ENCODE peak calls at places on chromosomes 12 and 14, in seven cellular contexts. K, P, M, I, H, J and Y are unnamed samples.

GRCh38 chr14:77760381-77761204 is at the start of gene SNW1:
- DNase-seq in K (peak; percentile 91), P (peak; percentile 61), M (peak; percentile 97), I (peak; percentile 87), H (peak; percentile 86), J (no peak), Y (peak; percentile 100)

GRCh38 chr12:57370696-57371095 is 60.1 kb downstream of the R3HDM2 start:
- DNase-seq in K (no peak), P (no peak), M (no peak), I (no peak), H (no peak), J (no peak), Y (no peak)

GRCh38 chr12:6471992-6472366 is 1.5 kb upstream of the VAMP1 start:
- DNase-seq in K (no peak), P (no peak), M (no peak), I (peak; percentile 49), H (no peak), J (no peak), Y (no peak)

GRCh38 chr12:16076553-16076952 is 165.4 kb downstream of the DERA start:
- DNase-seq in K (peak; percentile 44), P (peak; percentile 12), M (peak; percentile 66), I (peak; percentile 38), H (peak; percentile 58), J (no peak), Y (peak; percentile 80)

GRCh38 chr12:6868211-6869048 is 1.1 kb downstream of the TPI1 start:
- DNase-seq in K (no peak), P (no peak), M (no peak), I (no peak), H (no peak), J (no peak), Y (peak; percentile 55)

GRCh38 chr14:75277000-75277795 is 1.4 kb upstream of the FOS start:
- DNase-seq in K (peak; percentile 66), P (peak; percentile 89), M (peak; percentile 74), I (peak; percentile 88), H (peak; percentile 33), J (no peak), Y (peak; percentile 54)

GRCh38 chr12:124529595-124530276 is 37.7 kb downstream of the NCOR2 start:
- DNase-seq in K (no peak), P (no peak), M (no peak), I (no peak), H (peak; percentile 6), J (no peak), Y (no peak)

GRCh38 chr14:76719664-76720063 is 41.6 kb upstream of the VASH1 start:
- DNase-seq in K (no peak), P (no peak), M (no peak), I (no peak), H (no peak), J (no peak), Y (no peak)

GRCh38 chr12:96263449-96263902 is 69.3 kb downstream of the ELK3 start:
- DNase-seq in K (peak; percentile 90), P (peak; percentile 40), M (no peak), I (no peak), H (no peak), J (no peak), Y (no peak)

GRCh38 chr14:55077691-55078151 is 26.3 kb downstream of the MAPK1IP1L start:
- DNase-seq in K (peak; percentile 62), P (no peak), M (no peak), I (peak; percentile 93), H (no peak), J (peak; percentile 95), Y (no peak)

GRCh38 chr12:3977621-3978020 is 104.4 kb upstream of the PARP11 start:
- DNase-seq in K (no peak), P (no peak), M (no peak), I (no peak), H (no peak), J (no peak), Y (no peak)

GRCh38 chr12:125561-125960 is 59.0 kb downstream of the IQSEC3 start:
- DNase-seq in K (no peak), P (no peak), M (no peak), I (no peak), H (no peak), J (no peak), Y (no peak)

GRCh38 chr12:132356686-132357622 is 27.6 kb upstream of the GALNT9 start:
- DNase-seq in K (no peak), P (peak; percentile 50), M (peak; percentile 85), I (peak; percentile 29), H (no peak), J (no peak), Y (no peak)

GRCh38 chr14:102218688-102219087 is 79.0 kb downstream of the WDR20 start:
- DNase-seq in K (no peak), P (no peak), M (no peak), I (no peak), H (no peak), J (no peak), Y (no peak)

GRCh38 chr12:15842106-15842505 is 40.1 kb upstream of the STRAP start:
- DNase-seq in K (no peak), P (peak; percentile 86), M (peak; percentile 56), I (peak; percentile 47), H (no peak), J (no peak), Y (no peak)

GRCh38 chr14:85317491-85318021 is 212.4 kb upstream of the FLRT2 start:
- DNase-seq in K (no peak), P (no peak), M (peak; percentile 6), I (peak; percentile 51), H (no peak), J (no peak), Y (no peak)

GRCh38 chr14:90274808-90275454 is 18.6 kb downstream of the PSMC1 start:
- DNase-seq in K (no peak), P (peak; percentile 37), M (no peak), I (peak; percentile 69), H (no peak), J (no peak), Y (no peak)

GRCh38 chr14:94128216-94128839 is 1.1 kb downstream of the IFI27L2 start:
- DNase-seq in K (no peak), P (no peak), M (no peak), I (no peak), H (no peak), J (no peak), Y (no peak)

GRCh38 chr12:94099191-94099983 is 49.0 kb upstream of the PLXNC1 start:
- DNase-seq in K (no peak), P (peak; percentile 62), M (peak; percentile 92), I (peak; percentile 5), H (no peak), J (no peak), Y (no peak)

GRCh38 chr12:29681370-29681769 is 102.4 kb downstream of the TMTC1 start:
- DNase-seq in K (no peak), P (no peak), M (no peak), I (no peak), H (peak; percentile 58), J (no peak), Y (no peak)

GRCh38 chr14:57362356-57362755 is 28.0 kb upstream of the NAA30 start:
- DNase-seq in K (peak; percentile 42), P (no peak), M (peak; percentile 45), I (no peak), H (no peak), J (no peak), Y (no peak)
- H3K4me2 ChIP-seq in K (peak overlapping the region; percentile 27), P (no peak overlapping the region), M (no peak overlapping the region), I (no peak overlapping the region), H (no peak overlapping the region), J (no peak overlapping the region), Y (no peak overlapping the region)

GRCh38 chr14:42193426-42193766 is 586.7 kb downstream of the LRFN5 start:
- DNase-seq in K (no peak), P (no peak), M (no peak), I (no peak), H (no peak), J (no peak), Y (no peak)
- H3K9ac ChIP-seq in K (no peak overlapping the region), P (no peak overlapping the region), M (peak overlapping the region; percentile 70), I (no peak overlapping the region), H (no peak overlapping the region), J (no peak overlapping the region), Y (no peak overlapping the region)

DNA sequence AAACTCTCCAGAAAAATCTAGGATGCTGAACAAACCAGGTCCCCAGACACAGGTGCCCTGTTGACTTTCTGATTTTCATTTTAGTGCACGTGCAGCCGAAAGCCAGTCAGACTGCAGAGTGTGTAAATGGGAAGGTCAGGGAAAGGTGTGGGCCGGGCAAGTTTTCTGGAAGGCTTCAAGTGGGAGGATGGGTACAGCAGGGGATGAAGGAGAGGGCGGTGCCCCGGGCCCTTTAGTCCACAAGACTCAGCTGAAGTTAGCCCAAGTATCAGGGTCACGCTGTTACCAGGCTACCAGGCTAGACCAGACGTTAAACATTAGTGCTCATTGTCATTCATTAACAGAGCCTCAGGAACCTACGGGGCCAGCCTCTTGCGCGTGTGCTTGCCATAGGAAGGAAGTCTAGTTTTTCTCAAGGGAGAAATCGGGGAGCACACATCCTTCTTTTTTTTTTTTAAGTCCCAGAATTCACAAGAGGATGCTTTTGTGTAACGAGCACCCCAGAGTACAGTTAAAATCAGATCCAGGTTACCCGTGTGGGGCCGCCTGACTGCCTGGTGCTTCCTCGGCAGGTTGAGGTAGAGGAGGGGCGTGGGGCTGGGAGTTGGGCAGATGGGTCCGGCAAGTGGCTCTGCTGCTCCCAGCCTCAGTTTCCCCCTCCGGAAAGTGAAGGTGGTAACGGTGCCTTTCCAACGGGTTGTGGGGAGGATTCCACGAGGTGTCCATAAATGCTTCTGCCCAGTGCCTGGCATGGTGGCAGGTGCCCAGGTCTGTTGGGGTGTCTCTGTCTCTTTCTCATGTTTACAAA is 19.1 kb downstream of the BCL7A start:
- DNase-seq in K (peak; percentile 80), P (no peak), M (no peak), I (no peak), H (no peak), J (no peak), Y (no peak)
- H3K27ac ChIP-seq in K (peak overlapping the region; percentile 23), P (no peak overlapping the region), M (no peak overlapping the region), I (no peak overlapping the region), H (no peak overlapping the region), J (no peak overlapping the region), Y (no peak overlapping the region)

GRCh38 chr12:40330180-40330579 is 105.4 kb downstream of the LRRK2 start:
- DNase-seq in K (no peak), P (no peak), M (no peak), I (no peak), H (no peak), J (no peak), Y (no peak)

GRCh38 chr12:40331886-40332285 is 107.1 kb downstream of the LRRK2 start:
- DNase-seq in K (no peak), P (no peak), M (no peak), I (peak; percentile 43), H (no peak), J (no peak), Y (no peak)

GRCh38 chr12:40325349-40325960 is 100.7 kb downstream of the LRRK2 start:
- DNase-seq in K (peak; percentile 41), P (peak; percentile 8), M (peak; percentile 58), I (peak; percentile 28), H (peak; percentile 76), J (no peak), Y (peak; percentile 78)

GRCh38 chr12:40327506-40327905 is 102.7 kb downstream of the LRRK2 start:
- DNase-seq in K (no peak), P (no peak), M (no peak), I (no peak), H (no peak), J (no peak), Y (no peak)
- H3K4me2 ChIP-seq in K (no peak overlapping the region), P (no peak overlapping the region), M (no peak overlapping the region), I (no peak overlapping the region), H (no peak overlapping the region), J (no peak overlapping the region), Y (no peak overlapping the region)